ENCODE peak calls at places on chromosomes 5 and 9, in seven cellular contexts. E, S, I, Y, Z, O and P are unnamed samples.

GRCh38 chr9:122656378-122656777 is 1.0 kb downstream of the OR1B1 start:
- DNase-seq in E (no peak), S (no peak), I (no peak), Y (no peak), Z (no peak), O (no peak), P (no peak)

GRCh38 chr5:174623018-174623417 is 101.4 kb upstream of the MSX2 start:
- DNase-seq in E (no peak), S (no peak), I (no peak), Y (no peak), Z (no peak), O (no peak), P (no peak)

GRCh38 chr9:70563437-70564204 is 149.2 kb upstream of the KLF9 start:
- DNase-seq in E (no peak), S (no peak), I (no peak), Y (peak), Z (no peak), O (peak), P (peak)

GRCh38 chr5:174271316-174271715 is 225.8 kb downstream of the NSG2 start:
- DNase-seq in E (no peak), S (no peak), I (no peak), Y (no peak), Z (no peak), O (no peak), P (no peak)

GRCh38 chr9:99056876-99057664 is 47.8 kb upstream of the TGFBR1 start:
- DNase-seq in E (no peak), S (no peak), I (no peak), Y (peak), Z (no peak), O (no peak), P (peak)

GRCh38 chr9:78777747-78778146 is 480.8 kb downstream of the PSAT1 start:
- DNase-seq in E (no peak), S (no peak), I (no peak), Y (no peak), Z (no peak), O (no peak), P (no peak)

GRCh38 chr5:83553000-83553486 is 81.5 kb downstream of the VCAN start:
- DNase-seq in E (no peak), S (peak), I (peak), Y (peak), Z (no peak), O (no peak), P (peak)

GRCh38 chr5:32251864-32252458 is 60.8 kb downstream of the MTMR12 start:
- DNase-seq in E (no peak), S (no peak), I (no peak), Y (no peak), Z (no peak), O (no peak), P (no peak)

GRCh38 chr5:5905186-5905585 is 473.2 kb downstream of the MED10 start:
- DNase-seq in E (no peak), S (no peak), I (no peak), Y (no peak), Z (no peak), O (no peak), P (no peak)

GRCh38 chr5:127934791-127935256 is 148.7 kb upstream of the SLC12A2 start:
- DNase-seq in E (peak), S (no peak), I (no peak), Y (peak), Z (peak), O (no peak), P (peak)

GRCh38 chr9:133277467-133277866 is 2.5 kb upstream of the ABO start:
- DNase-seq in E (no peak), S (no peak), I (no peak), Y (no peak), Z (no peak), O (no peak), P (no peak)

GRCh38 chr5:62178258-62178657 is 127.7 kb upstream of the KIF2A start:
- DNase-seq in E (no peak), S (no peak), I (no peak), Y (no peak), Z (no peak), O (no peak), P (no peak)

GRCh38 chr9:90647843-90648242 is 5.2 kb upstream of the DIRAS2 start:
- DNase-seq in E (no peak), S (no peak), I (no peak), Y (no peak), Z (no peak), O (no peak), P (no peak)

GRCh38 chr9:68808481-68808880 is 103.4 kb downstream of the PIP5K1B start:
- DNase-seq in E (no peak), S (no peak), I (no peak), Y (no peak), Z (no peak), O (no peak), P (no peak)

GRCh38 chr5:166961028-166961427 is 1330.4 kb upstream of the WWC1 start:
- DNase-seq in E (no peak), S (no peak), I (no peak), Y (no peak), Z (no peak), O (no peak), P (peak)

GRCh38 chr5:999724-1000123 is 8.9 kb upstream of the NKD2 start:
- DNase-seq in E (no peak), S (no peak), I (no peak), Y (no peak), Z (no peak), O (no peak), P (no peak)

GRCh38 chr9:108956098-108956533 is 21.9 kb downstream of the ABITRAM start:
- DNase-seq in E (no peak), S (no peak), I (no peak), Y (no peak), Z (no peak), O (no peak), P (no peak)

GRCh38 chr5:78511116-78511906 is 137.3 kb downstream of the LHFPL2 start:
- DNase-seq in E (no peak), S (no peak), I (no peak), Y (no peak), Z (no peak), O (no peak), P (no peak)

GRCh38 chr9:23822331-23823169 is 3.5 kb downstream of the ELAVL2 start:
- DNase-seq in E (no peak), S (no peak), I (no peak), Y (no peak), Z (no peak), O (no peak), P (no peak)

GRCh38 chr5:86880785-86881492 is 263.2 kb downstream of the COX7C start:
- DNase-seq in E (peak), S (no peak), I (peak), Y (peak), Z (peak), O (peak), P (peak)

GRCh38 chr5:125812631-125813030 is 610.6 kb upstream of the GRAMD2B start:
- DNase-seq in E (no peak), S (no peak), I (no peak), Y (no peak), Z (no peak), O (no peak), P (no peak)

GRCh38 chr9:2559212-2560152 is 62.1 kb upstream of the VLDLR start:
- DNase-seq in E (peak), S (peak), I (peak), Y (peak), Z (no peak), O (no peak), P (peak)

GRCh38 chr5:176166427-176166826 is 71.8 kb upstream of the SIMC1 start:
- DNase-seq in E (no peak), S (no peak), I (no peak), Y (no peak), Z (no peak), O (no peak), P (peak)

GRCh38 chr9:111481885-111482636 is 2.1 kb downstream of the ECPAS start:
- DNase-seq in E (no peak), S (no peak), I (no peak), Y (peak), Z (peak), O (no peak), P (peak)

GRCh38 chr5:592158-592557 is 20.0 kb upstream of the CEP72 start:
- DNase-seq in E (no peak), S (no peak), I (no peak), Y (no peak), Z (no peak), O (no peak), P (no peak)

GRCh38 chr5:145775893-145776444 is 59.2 kb downstream of the PRELID2 start:
- DNase-seq in E (no peak), S (no peak), I (peak), Y (peak), Z (no peak), O (no peak), P (peak)

GRCh38 chr5:139911425-139912120 is 116.0 kb downstream of the PSD2 start:
- DNase-seq in E (no peak), S (no peak), I (no peak), Y (no peak), Z (no peak), O (no peak), P (no peak)

GRCh38 chr5:171413153-171413910 is 6.1 kb upstream of the FGF18 start:
- DNase-seq in E (no peak), S (no peak), I (no peak), Y (no peak), Z (no peak), O (no peak), P (no peak)
- H3K4me3 ChIP-seq in E (no peak), S (no peak), I (no peak), Y (no peak), Z (no peak), O (no peak), P (no peak)

DNA sequence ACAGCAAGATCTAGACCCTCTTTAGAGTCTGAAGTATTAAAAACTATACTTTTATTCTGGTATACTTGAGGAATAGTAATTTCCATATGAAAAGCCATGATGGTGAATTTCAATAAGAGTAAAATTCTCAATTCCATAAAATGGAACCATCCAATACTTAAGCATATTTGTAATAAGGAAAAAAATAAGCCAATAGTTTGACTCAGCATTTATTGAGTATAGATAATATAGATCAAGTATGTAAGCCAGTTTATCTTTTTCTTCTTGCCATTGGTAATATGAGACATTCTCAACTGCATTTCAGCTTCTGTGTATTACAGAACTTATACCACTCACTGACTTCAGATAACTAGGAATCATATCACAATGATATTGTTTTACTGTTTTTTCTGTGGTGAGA is 361.0 kb downstream of the SLCO4C1 start:
- DNase-seq in E (no peak), S (no peak), I (no peak), Y (no peak), Z (no peak), O (no peak), P (no peak)
- H3K4me3 ChIP-seq in E (no peak), S (no peak), I (no peak), Y (no peak), Z (no peak), O (no peak), P (no peak)

DNA sequence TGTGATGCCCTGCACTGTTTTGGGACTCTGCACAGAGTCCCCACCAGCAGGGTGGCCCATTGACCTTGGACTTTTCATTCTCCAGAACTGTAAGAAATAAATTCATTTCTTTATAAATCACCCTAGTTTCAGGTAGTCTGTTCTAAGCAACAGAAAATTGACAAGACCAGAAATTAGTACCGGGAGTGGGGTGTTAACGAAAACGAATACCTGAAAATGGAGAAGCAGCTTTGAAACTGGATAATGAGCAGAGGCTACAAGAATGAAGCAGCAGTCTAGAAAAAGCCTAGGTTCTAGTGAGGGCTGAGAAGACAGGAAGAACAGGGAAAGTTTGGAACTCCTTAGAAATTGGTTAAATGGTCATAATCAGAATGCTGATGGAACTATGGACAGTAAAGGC is 2.1 kb upstream of the MCC start:
- DNase-seq in E (no peak), S (no peak), I (no peak), Y (no peak), Z (no peak), O (no peak), P (no peak)
- H3K4me3 ChIP-seq in E (no peak), S (no peak), I (no peak), Y (no peak), Z (no peak), O (no peak), P (no peak)

GRCh38 chr5:98774192-98775046 is 956 bp downstream of the RGMB start:
- DNase-seq in E (no peak), S (peak), I (peak), Y (peak), Z (peak), O (peak), P (peak)

GRCh38 chr5:98773464-98774191 is at the start of gene RGMB:
- DNase-seq in E (peak), S (peak), I (peak), Y (peak), Z (peak), O (peak), P (peak)

GRCh38 chr5:98777295-98777694 is 3.8 kb downstream of the RGMB start:
- DNase-seq in E (no peak), S (no peak), I (no peak), Y (no peak), Z (no peak), O (peak), P (no peak)

GRCh38 chr5:98775246-98775961 is 1.9 kb downstream of the RGMB start:
- DNase-seq in E (no peak), S (no peak), I (no peak), Y (no peak), Z (no peak), O (no peak), P (no peak)

DNA sequence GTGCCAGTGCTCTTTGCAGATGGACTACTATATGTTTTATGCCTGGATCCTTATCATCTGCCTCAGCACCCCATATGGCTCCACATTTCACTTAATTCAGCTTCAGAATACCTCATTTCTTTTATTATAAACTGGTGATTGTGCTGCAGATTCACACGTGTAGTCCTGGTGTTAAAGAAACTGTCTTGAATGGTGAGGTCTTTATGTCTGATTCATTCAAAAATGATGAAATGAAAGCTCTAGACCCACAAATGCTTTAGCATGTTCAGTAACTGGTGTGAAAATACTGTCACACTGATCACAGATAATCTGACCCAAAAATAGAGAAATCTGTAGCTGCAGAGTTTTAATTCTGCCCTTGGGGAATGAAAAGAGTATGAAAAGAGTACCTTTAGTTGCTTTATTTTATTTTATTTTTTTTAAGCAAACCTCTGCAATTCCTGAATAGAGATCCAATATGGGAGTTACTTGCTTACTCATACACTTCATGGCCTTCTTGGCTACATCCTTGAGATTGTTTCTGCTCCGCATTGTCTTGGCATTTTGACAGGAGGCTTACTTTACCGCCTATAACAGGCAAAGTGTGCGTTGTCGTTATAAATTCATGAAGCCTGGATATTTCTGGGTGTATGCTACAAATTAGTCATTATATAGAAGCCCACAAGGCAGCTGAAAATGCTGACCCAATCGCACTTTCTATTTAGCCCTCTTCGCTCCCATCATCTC is 2.7 kb downstream of the RGMB start:
- DNase-seq in E (no peak), S (no peak), I (no peak), Y (peak), Z (no peak), O (no peak), P (peak)
- H3K4me3 ChIP-seq in E (no peak), S (peak), I (no peak), Y (peak), Z (no peak), O (no peak), P (peak)

DNA sequence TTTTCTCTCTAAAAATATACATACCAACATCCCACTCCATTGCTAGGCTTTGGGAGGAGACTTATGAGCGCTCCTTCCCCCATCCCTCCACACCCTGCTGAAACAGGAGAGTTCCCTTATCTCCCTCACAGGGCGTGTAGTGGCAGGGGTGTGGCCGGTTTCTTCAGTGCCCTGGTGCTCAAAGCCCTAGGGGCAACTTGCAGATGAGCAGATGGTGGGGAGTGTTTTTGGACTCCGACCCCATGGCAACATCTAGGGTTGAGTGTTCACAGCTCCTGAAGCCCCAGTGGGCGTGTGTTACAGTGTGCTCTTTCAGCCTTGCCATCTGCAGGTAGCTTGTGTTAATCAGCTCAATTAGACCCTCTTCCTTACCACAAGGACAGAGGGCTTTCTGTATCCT is 409.5 kb downstream of the MAT2B start:
- DNase-seq in E (no peak), S (no peak), I (no peak), Y (no peak), Z (peak), O (no peak), P (no peak)
- H3K4me3 ChIP-seq in E (no peak), S (no peak), I (no peak), Y (no peak), Z (no peak), O (no peak), P (no peak)

GRCh38 chr9:128321879-128322341 is 337 bp downstream of the TRUB2 start:
- DNase-seq in E (no peak), S (no peak), I (no peak), Y (no peak), Z (no peak), O (no peak), P (no peak)

GRCh38 chr9:128322342-128323191 is at the start of the genes COQ4 and TRUB2:
- DNase-seq in E (peak), S (peak), I (peak), Y (peak), Z (peak), O (peak), P (peak)

GRCh38 chr9:128323786-128324185 is 1.1 kb downstream of the COQ4 start:
- DNase-seq in E (no peak), S (no peak), I (no peak), Y (no peak), Z (no peak), O (no peak), P (no peak)

GRCh38 chr9:128323192-128323730 is 622 bp downstream of the COQ4 start:
- DNase-seq in E (no peak), S (no peak), I (no peak), Y (peak), Z (no peak), O (no peak), P (peak)

GRCh38 chr9:128321343-128321742 is 904 bp downstream of the TRUB2 start:
- DNase-seq in E (no peak), S (no peak), I (no peak), Y (no peak), Z (no peak), O (no peak), P (no peak)
- H3K4me3 ChIP-seq in E (peak), S (peak), I (no peak), Y (peak), Z (peak), O (peak), P (peak)

DNA sequence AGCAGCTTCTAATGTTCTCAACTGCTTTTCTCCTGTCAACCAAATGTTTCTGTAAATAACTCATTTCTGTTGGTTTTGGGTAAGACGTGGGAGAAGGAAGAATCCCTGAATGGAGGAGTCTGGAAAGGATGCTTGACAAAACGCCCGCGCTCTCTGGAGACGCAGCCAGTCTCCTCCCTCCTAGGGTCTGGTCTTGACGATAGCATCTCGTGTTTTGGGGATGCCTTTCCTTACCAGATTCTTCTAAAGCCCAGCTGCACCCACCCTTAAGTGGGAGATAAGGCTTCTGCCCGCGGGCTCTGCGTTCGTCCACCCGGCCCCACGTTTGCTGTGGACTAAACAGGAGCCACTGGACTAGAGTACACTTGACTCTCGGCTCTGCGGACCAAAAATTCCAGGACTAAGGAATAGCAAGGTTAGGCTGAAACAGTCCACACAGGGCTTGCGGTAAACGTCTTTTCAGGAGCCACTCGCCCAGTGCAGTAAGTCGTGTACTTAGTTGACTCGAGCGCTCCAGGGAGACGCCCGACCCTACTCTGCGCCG is 491 bp upstream of the CTSL start:
- DNase-seq in E (no peak), S (peak), I (no peak), Y (peak), Z (no peak), O (no peak), P (peak)
- H3K4me3 ChIP-seq in E (peak), S (peak), I (peak), Y (peak), Z (peak), O (no peak), P (peak)

GRCh38 chr9:37025381-37026084 is 8.5 kb downstream of the PAX5 start:
- DNase-seq in E (no peak), S (no peak), I (no peak), Y (no peak), Z (no peak), O (no peak), P (no peak)
- H3K4me3 ChIP-seq in E (peak), S (peak), I (no peak), Y (peak), Z (no peak), O (no peak), P (no peak)

GRCh38 chr5:157951673-157952373 is 92.9 kb upstream of the CLINT1 start:
- DNase-seq in E (no peak), S (no peak), I (no peak), Y (no peak), Z (no peak), O (no peak), P (no peak)

GRCh38 chr5:157955541-157956172 is 96.7 kb upstream of the CLINT1 start:
- DNase-seq in E (no peak), S (no peak), I (no peak), Y (no peak), Z (no peak), O (no peak), P (no peak)

GRCh38 chr5:157949520-157949919 is 90.6 kb upstream of the CLINT1 start:
- DNase-seq in E (no peak), S (no peak), I (no peak), Y (no peak), Z (no peak), O (no peak), P (no peak)

GRCh38 chr5:157948738-157949410 is 89.9 kb upstream of the CLINT1 start:
- DNase-seq in E (peak), S (peak), I (peak), Y (peak), Z (peak), O (peak), P (peak)

DNA sequence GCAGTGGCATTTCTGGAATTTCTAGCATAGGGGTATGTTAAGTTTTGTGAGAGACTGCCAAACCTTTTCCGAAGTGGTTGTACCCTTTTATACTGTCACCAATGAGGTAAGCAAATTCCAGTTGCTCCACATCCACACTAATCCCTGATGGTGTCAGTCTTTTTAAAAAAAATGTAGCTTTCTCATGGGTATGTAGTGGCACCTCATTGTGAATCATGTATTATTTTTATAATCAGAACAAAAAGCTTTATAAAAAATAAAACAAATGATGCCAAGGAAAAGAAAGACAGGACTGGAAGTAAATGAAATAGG is 93.4 kb upstream of the CLINT1 start:
- DNase-seq in E (no peak), S (no peak), I (no peak), Y (no peak), Z (no peak), O (no peak), P (no peak)
- H3K4me3 ChIP-seq in E (no peak), S (no peak), I (no peak), Y (no peak), Z (no peak), O (no peak), P (no peak)